ENCODE peak calls at places on chromosomes 2 and 18, in four cellular contexts. I is NCI-H2081, A is activated gamma-delta T cell treated with Interleukin-2 at 50 U/mL for 16 hours, V is posterior cingulate gyrus. D is an unnamed sample.

GRCh38 chr2:172540421-172540820 is 15.5 kb upstream of the PDK1 start:
- DNase-seq in V (no peak), A (no peak), I (no peak), D (no peak)

GRCh38 chr2:13195270-13195669 is 478.5 kb downstream of the TRIB2 start:
- DNase-seq in V (no peak), A (no peak), I (no peak), D (no peak)

GRCh38 chr2:86631846-86632485 is 8.3 kb upstream of the RNF103 start:
- DNase-seq in I (no peak), V (no peak), A (no peak), D (no peak)

GRCh38 chr2:208101716-208102631 is 22.4 kb downstream of the CRYGD start:
- DNase-seq in I (peak), A (no peak), V (peak), D (no peak)

GRCh38 chr2:42163444-42164045 is 5.6 kb upstream of the EML4 start:
- DNase-seq in A (no peak), V (no peak), I (no peak), D (no peak)

GRCh38 chr2:120305296-120305695 is 40.6 kb upstream of the INHBB start:
- DNase-seq in I (peak), A (no peak), V (no peak), D (no peak)

GRCh38 chr2:47088371-47089082 is 66.6 kb downstream of the STPG4 start:
- DNase-seq in V (no peak), A (no peak), I (peak), D (no peak)

GRCh38 chr18:25675123-25675850 is 323.3 kb upstream of the ZNF521 start:
- DNase-seq in A (no peak), I (no peak), V (no peak), D (no peak)

GRCh38 chr2:236969767-236970655 is 115.7 kb upstream of the COPS8 start:
- DNase-seq in V (no peak), A (no peak), I (no peak), D (no peak)

GRCh38 chr2:120177011-120177621 is 46.1 kb downstream of the TMEM185B start:
- DNase-seq in I (no peak), V (no peak), A (peak), D (no peak)

GRCh38 chr2:69138793-69139510 is 126.0 kb downstream of the ANTXR1 start:
- DNase-seq in V (no peak), A (no peak), I (no peak), D (no peak)

GRCh38 chr2:233399306-233400225 is 45.3 kb downstream of the DGKD start:
- DNase-seq in V (no peak), A (no peak), I (peak), D (no peak)

GRCh38 chr18:74598350-74599001 is 806 bp downstream of the ZNF407 start:
- DNase-seq in A (peak), V (peak), I (peak), D (no peak)

GRCh38 chr2:70523996-70524965 is 29.3 kb downstream of the TGFA start:
- DNase-seq in A (peak), I (no peak), V (no peak), D (no peak)

GRCh38 chr2:129074526-129074925 is 755.9 kb upstream of the HS6ST1 start:
- DNase-seq in I (no peak), A (no peak), V (no peak), D (no peak)

GRCh38 chr2:23602113-23602512 is 217.1 kb downstream of the KLHL29 start:
- DNase-seq in I (no peak), A (no peak), V (peak), D (no peak)

GRCh38 chr2:673016-673415 is 4.2 kb downstream of the TMEM18 start:
- DNase-seq in A (no peak), V (no peak), I (no peak), D (no peak)

GRCh38 chr2:149056541-149056940 is 18.0 kb downstream of the LYPD6B start:
- DNase-seq in A (no peak), I (no peak), V (no peak), D (no peak)

GRCh38 chr2:186891219-186891621 is 42.2 kb upstream of the ZSWIM2 start:
- DNase-seq in I (peak), A (no peak), V (no peak), D (no peak)

GRCh38 chr2:96584017-96584416 is 47.5 kb downstream of the ARID5A start:
- DNase-seq in V (no peak), I (no peak), A (no peak), D (no peak)

GRCh38 chr2:53473236-53473635 is 294.4 kb upstream of the CHAC2 start:
- DNase-seq in A (no peak), I (peak), V (no peak), D (no peak)

GRCh38 chr2:3414133-3414856 is 34.8 kb downstream of the TRAPPC12 start:
- DNase-seq in A (no peak), I (peak), V (no peak), D (no peak)

GRCh38 chr2:7911196-7911595 is 770.7 kb upstream of the ID2 start:
- DNase-seq in V (no peak), A (no peak), I (no peak), D (no peak)

GRCh38 chr2:157559061-157559460 is 69.6 kb downstream of the ACVR1C start:
- DNase-seq in A (no peak), I (no peak), V (no peak), D (no peak)

GRCh38 chr2:26483957-26484565 is 6.1 kb upstream of the OTOF start:
- DNase-seq in A (no peak), V (no peak), I (peak), D (no peak)

GRCh38 chr2:260507-261161 is 3.2 kb downstream of the SH3YL1 start:
- DNase-seq in A (no peak), I (no peak), V (no peak), D (no peak)

GRCh38 chr2:85998071-85998991 is 107.4 kb downstream of the POLR1A start:
- DNase-seq in A (no peak), V (no peak), I (no peak), D (no peak)

GRCh38 chr2:112622528-112622849 is 23.2 kb upstream of the SLC20A1 start:
- DNase-seq in I (no peak), V (no peak), A (no peak), D (no peak)

GRCh38 chr2:202064206-202064880 is 8.7 kb upstream of the KIAA2012 start:
- DNase-seq in V (peak), I (no peak), A (no peak), D (no peak)

GRCh38 chr2:215677466-215677865 is 241.6 kb upstream of the FN1 start:
- DNase-seq in A (no peak), V (no peak), I (no peak), D (no peak)

D was measured in frontal cortex.